ENCODE peak calls at places on chromosome 13, in ten cellular contexts. One of them, this sample, is unnamed.

GRCh38 chr13:24264976-24265375 is 44.4 kb upstream of the C1QTNF9 start:
- DNase-seq in progenitor cell of endocrine pancreas: no peak
- DNase-seq in astrocyte: no peak
- DNase-seq in RWPE1: no peak
- DNase-seq in cardiac fibroblast: no peak
- DNase-seq in colonic mucosa: no peak
- DNase-seq in fibroblast of lung: no peak
- DNase-seq in A549: no peak
- DNase-seq in thoracic aorta: no peak
- DNase-seq in A673: no peak
- DNase-seq in this sample: no peak

GRCh38 chr13:28163587-28163986 is 25.2 kb downstream of the PAN3 start:
- DNase-seq in A673: no peak
- DNase-seq in colonic mucosa: no peak
- DNase-seq in fibroblast of lung: no peak
- DNase-seq in progenitor cell of endocrine pancreas: no peak
- DNase-seq in thoracic aorta: no peak
- DNase-seq in A549: no peak
- DNase-seq in astrocyte: no peak
- DNase-seq in cardiac fibroblast: no peak
- DNase-seq in RWPE1: no peak
- DNase-seq in this sample: no peak

GRCh38 chr13:43071824-43072223 is 48.4 kb downstream of the DNAJC15 start:
- DNase-seq in colonic mucosa: no peak
- DNase-seq in A549: no peak
- DNase-seq in cardiac fibroblast: no peak
- DNase-seq in A673: no peak
- DNase-seq in fibroblast of lung: no peak
- DNase-seq in astrocyte: no peak
- DNase-seq in thoracic aorta: no peak
- DNase-seq in progenitor cell of endocrine pancreas: no peak
- DNase-seq in RWPE1: no peak
- DNase-seq in this sample: no peak

GRCh38 chr13:23866420-23867026 is 22.7 kb downstream of the MIPEP start:
- DNase-seq in colonic mucosa: no peak
- DNase-seq in A549: no peak
- DNase-seq in RWPE1: no peak
- DNase-seq in astrocyte: peak; percentile 8
- DNase-seq in thoracic aorta: no peak
- DNase-seq in fibroblast of lung: peak; percentile 15
- DNase-seq in cardiac fibroblast: no peak
- DNase-seq in A673: no peak
- DNase-seq in progenitor cell of endocrine pancreas: no peak
- DNase-seq in this sample: no peak

GRCh38 chr13:93984070-93984469 is 495.4 kb downstream of the DCT start:
- DNase-seq in RWPE1: no peak
- DNase-seq in thoracic aorta: no peak
- DNase-seq in astrocyte: no peak
- DNase-seq in fibroblast of lung: no peak
- DNase-seq in progenitor cell of endocrine pancreas: no peak
- DNase-seq in colonic mucosa: no peak
- DNase-seq in cardiac fibroblast: no peak
- DNase-seq in A549: no peak
- DNase-seq in A673: no peak
- DNase-seq in this sample: no peak

GRCh38 chr13:46076827-46077226 is 24.3 kb upstream of the ZC3H13 start:
- DNase-seq in astrocyte: no peak
- DNase-seq in thoracic aorta: no peak
- DNase-seq in A549: no peak
- DNase-seq in progenitor cell of endocrine pancreas: no peak
- DNase-seq in RWPE1: no peak
- DNase-seq in cardiac fibroblast: no peak
- DNase-seq in fibroblast of lung: no peak
- DNase-seq in colonic mucosa: no peak
- DNase-seq in A673: no peak
- DNase-seq in this sample: no peak

GRCh38 chr13:99496322-99497142 is 4.7 kb upstream of the TM9SF2 start:
- DNase-seq in astrocyte: peak; percentile 6
- DNase-seq in RWPE1: no peak
- DNase-seq in colonic mucosa: peak; percentile 73
- DNase-seq in A673: peak; percentile 86
- DNase-seq in thoracic aorta: peak; percentile 15
- DNase-seq in fibroblast of lung: peak; percentile 28
- DNase-seq in progenitor cell of endocrine pancreas: no peak
- DNase-seq in cardiac fibroblast: peak; percentile 22
- DNase-seq in A549: no peak
- DNase-seq in this sample: peak; percentile 49

GRCh38 chr13:26168835-26169234 is 53.3 kb downstream of the RNF6 start:
- DNase-seq in A549: no peak
- DNase-seq in RWPE1: no peak
- DNase-seq in fibroblast of lung: no peak
- DNase-seq in cardiac fibroblast: no peak
- DNase-seq in thoracic aorta: no peak
- DNase-seq in astrocyte: no peak
- DNase-seq in colonic mucosa: no peak
- DNase-seq in A673: no peak
- DNase-seq in progenitor cell of endocrine pancreas: no peak
- DNase-seq in this sample: no peak

GRCh38 chr13:50783066-50783465 is 60.4 kb downstream of the DLEU7 start:
- DNase-seq in thoracic aorta: no peak
- DNase-seq in progenitor cell of endocrine pancreas: no peak
- DNase-seq in fibroblast of lung: no peak
- DNase-seq in astrocyte: no peak
- DNase-seq in A673: no peak
- DNase-seq in colonic mucosa: no peak
- DNase-seq in cardiac fibroblast: no peak
- DNase-seq in RWPE1: no peak
- DNase-seq in A549: no peak
- DNase-seq in this sample: no peak

GRCh38 chr13:34034411-34034810 is 216.5 kb downstream of the RFC3 start:
- DNase-seq in RWPE1: no peak
- DNase-seq in fibroblast of lung: no peak
- DNase-seq in progenitor cell of endocrine pancreas: no peak
- DNase-seq in A549: no peak
- DNase-seq in colonic mucosa: no peak
- DNase-seq in astrocyte: no peak
- DNase-seq in cardiac fibroblast: no peak
- DNase-seq in thoracic aorta: no peak
- DNase-seq in A673: no peak
- DNase-seq in this sample: no peak

GRCh38 chr13:107730835-107731234 is 484.5 kb downstream of the LIG4 start:
- DNase-seq in A673: no peak
- DNase-seq in thoracic aorta: no peak
- DNase-seq in fibroblast of lung: peak; percentile 66
- DNase-seq in progenitor cell of endocrine pancreas: no peak
- DNase-seq in RWPE1: no peak
- DNase-seq in A549: no peak
- DNase-seq in colonic mucosa: no peak
- DNase-seq in cardiac fibroblast: peak; percentile 8
- DNase-seq in astrocyte: peak; percentile 60
- DNase-seq in this sample: peak; percentile 4

GRCh38 chr13:28655566-28655965 is 3.4 kb upstream of the POMP start:
- DNase-seq in RWPE1: no peak
- DNase-seq in A673: no peak
- DNase-seq in progenitor cell of endocrine pancreas: no peak
- DNase-seq in A549: no peak
- DNase-seq in cardiac fibroblast: peak; percentile 43
- DNase-seq in astrocyte: peak; percentile 63
- DNase-seq in fibroblast of lung: peak; percentile 69
- DNase-seq in thoracic aorta: no peak
- DNase-seq in colonic mucosa: no peak
- DNase-seq in this sample: no peak

GRCh38 chr13:102392810-102393209 is 9.0 kb downstream of the FGF14 start:
- DNase-seq in fibroblast of lung: no peak
- DNase-seq in A673: no peak
- DNase-seq in thoracic aorta: no peak
- DNase-seq in RWPE1: no peak
- DNase-seq in astrocyte: no peak
- DNase-seq in A549: no peak
- DNase-seq in colonic mucosa: no peak
- DNase-seq in cardiac fibroblast: no peak
- DNase-seq in progenitor cell of endocrine pancreas: no peak
- DNase-seq in this sample: no peak

GRCh38 chr13:32056316-32056715 is 24.7 kb downstream of the FRY start:
- DNase-seq in progenitor cell of endocrine pancreas: no peak
- DNase-seq in thoracic aorta: no peak
- DNase-seq in cardiac fibroblast: no peak
- DNase-seq in A673: no peak
- DNase-seq in astrocyte: no peak
- DNase-seq in fibroblast of lung: no peak
- DNase-seq in colonic mucosa: peak; percentile 56
- DNase-seq in RWPE1: no peak
- DNase-seq in A549: no peak
- DNase-seq in this sample: no peak

GRCh38 chr13:106499905-106500304 is 35.6 kb downstream of the EFNB2 start:
- DNase-seq in thoracic aorta: no peak
- DNase-seq in fibroblast of lung: peak; percentile 80
- DNase-seq in astrocyte: peak; percentile 77
- DNase-seq in A549: no peak
- DNase-seq in cardiac fibroblast: peak; percentile 56
- DNase-seq in RWPE1: no peak
- DNase-seq in A673: no peak
- DNase-seq in colonic mucosa: no peak
- DNase-seq in progenitor cell of endocrine pancreas: no peak
- DNase-seq in this sample: no peak

GRCh38 chr13:48772908-48773307 is 119.2 kb downstream of the CYSLTR2 start:
- DNase-seq in progenitor cell of endocrine pancreas: no peak
- DNase-seq in astrocyte: no peak
- DNase-seq in fibroblast of lung: no peak
- DNase-seq in A673: no peak
- DNase-seq in thoracic aorta: no peak
- DNase-seq in RWPE1: no peak
- DNase-seq in colonic mucosa: no peak
- DNase-seq in cardiac fibroblast: no peak
- DNase-seq in A549: no peak
- DNase-seq in this sample: no peak

GRCh38 chr13:51924756-51925544 is 63.2 kb downstream of the CCDC70 start:
- DNase-seq in astrocyte: no peak
- DNase-seq in A673: no peak
- DNase-seq in progenitor cell of endocrine pancreas: no peak
- DNase-seq in colonic mucosa: no peak
- DNase-seq in cardiac fibroblast: no peak
- DNase-seq in fibroblast of lung: no peak
- DNase-seq in A549: no peak
- DNase-seq in RWPE1: no peak
- DNase-seq in thoracic aorta: no peak
- DNase-seq in this sample: no peak
- TF ChIP-seq CTCF in astrocyte: no peak
- TF ChIP-seq CTCF in A673: no peak
- TF ChIP-seq CTCF in progenitor cell of endocrine pancreas: no peak
- TF ChIP-seq CTCF in colonic mucosa: no peak
- TF ChIP-seq CTCF in cardiac fibroblast: no peak
- TF ChIP-seq CTCF in fibroblast of lung: no peak
- TF ChIP-seq CTCF in A549: no peak
- TF ChIP-seq CTCF in RWPE1: no peak
- TF ChIP-seq CTCF in thoracic aorta: no peak
- TF ChIP-seq CTCF in this sample: no peak

DNA sequence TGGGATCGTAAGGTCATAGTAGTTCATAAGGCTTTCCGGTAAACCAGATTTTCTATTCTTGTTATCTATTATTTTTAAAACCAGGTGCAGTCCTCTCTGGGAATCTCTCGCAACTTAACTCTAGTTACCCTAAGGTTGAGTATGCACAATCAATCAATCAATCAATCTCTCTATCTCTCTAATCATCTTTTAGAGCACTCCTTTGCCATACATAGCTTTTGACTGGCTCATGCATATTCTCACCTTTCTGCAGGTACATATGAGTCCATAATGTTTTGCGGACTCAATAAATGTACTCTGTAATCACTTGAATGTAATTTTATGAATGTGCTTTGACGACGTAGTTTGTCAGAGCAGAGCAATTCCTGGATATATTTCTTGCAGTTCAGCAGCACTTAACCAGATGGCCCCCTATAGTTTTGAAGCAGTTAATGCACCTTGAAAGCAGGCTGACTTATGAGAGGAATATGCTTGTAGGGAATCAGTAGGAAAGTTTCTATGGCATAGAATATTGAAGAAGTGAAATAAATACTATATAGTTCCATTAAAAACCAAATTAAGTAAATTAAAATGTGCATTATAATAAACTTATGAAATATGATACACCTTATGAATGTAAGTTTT is 524.7 kb downstream of the GPC5 start:
- DNase-seq in colonic mucosa: no peak
- DNase-seq in cardiac fibroblast: no peak
- DNase-seq in A549: no peak
- DNase-seq in astrocyte: no peak
- DNase-seq in progenitor cell of endocrine pancreas: no peak
- DNase-seq in thoracic aorta: no peak
- DNase-seq in RWPE1: no peak
- DNase-seq in A673: peak; percentile 10
- DNase-seq in fibroblast of lung: no peak
- DNase-seq in this sample: no peak
- TF ChIP-seq CTCF in colonic mucosa: no peak
- TF ChIP-seq CTCF in cardiac fibroblast: no peak
- TF ChIP-seq CTCF in A549: no peak
- TF ChIP-seq CTCF in astrocyte: no peak
- TF ChIP-seq CTCF in progenitor cell of endocrine pancreas: peak; percentile 52
- TF ChIP-seq CTCF in thoracic aorta: no peak
- TF ChIP-seq CTCF in RWPE1: no peak
- TF ChIP-seq CTCF in A673: peak; percentile 48
- TF ChIP-seq CTCF in fibroblast of lung: no peak
- TF ChIP-seq CTCF in this sample: no peak

GRCh38 chr13:95745752-95746151 is 68.8 kb downstream of the DNAJC3 start:
- DNase-seq in thoracic aorta: no peak
- DNase-seq in RWPE1: no peak
- DNase-seq in astrocyte: no peak
- DNase-seq in A673: peak; percentile 6
- DNase-seq in colonic mucosa: no peak
- DNase-seq in fibroblast of lung: no peak
- DNase-seq in progenitor cell of endocrine pancreas: no peak
- DNase-seq in A549: no peak
- DNase-seq in cardiac fibroblast: peak; percentile 7
- DNase-seq in this sample: no peak
- TF ChIP-seq CTCF in thoracic aorta: no peak
- TF ChIP-seq CTCF in RWPE1: no peak
- TF ChIP-seq CTCF in astrocyte: no peak
- TF ChIP-seq CTCF in A673: peak; percentile 31
- TF ChIP-seq CTCF in colonic mucosa: no peak
- TF ChIP-seq CTCF in fibroblast of lung: peak; percentile 10
- TF ChIP-seq CTCF in progenitor cell of endocrine pancreas: peak; percentile 39
- TF ChIP-seq CTCF in A549: no peak
- TF ChIP-seq CTCF in cardiac fibroblast: peak; percentile 16
- TF ChIP-seq CTCF in this sample: no peak

DNA sequence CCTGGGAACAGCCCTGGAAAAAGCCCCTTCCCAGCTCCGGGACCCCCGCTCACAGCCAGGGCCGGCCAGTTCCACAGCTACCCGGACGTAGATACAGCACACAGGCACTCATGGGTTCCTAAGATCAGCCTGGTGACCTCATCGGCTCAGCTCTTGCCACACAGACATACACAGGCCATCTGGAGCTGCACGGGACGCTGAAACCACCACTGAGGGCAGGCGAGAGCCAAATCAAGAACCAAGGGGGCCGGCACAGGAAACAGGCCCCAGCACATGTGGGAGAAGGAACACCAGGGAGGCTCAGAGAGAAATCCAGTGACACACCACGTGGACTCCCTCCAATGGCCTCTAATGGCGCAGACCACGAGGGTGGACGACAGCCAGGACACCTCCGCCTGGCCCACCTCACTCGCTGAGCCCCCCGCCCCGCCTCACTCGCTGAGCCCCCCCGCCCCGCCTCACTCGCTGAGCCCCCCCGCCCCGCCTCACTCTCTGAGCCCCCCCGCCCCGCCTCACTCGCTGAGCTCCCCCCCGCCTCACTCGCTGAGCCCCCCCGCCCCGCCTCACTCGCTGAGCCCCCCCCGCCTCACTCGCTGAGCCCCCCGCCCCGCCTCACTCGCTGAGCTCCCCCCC is 69.7 kb upstream of the C13orf46 start:
- DNase-seq in thoracic aorta: no peak
- DNase-seq in cardiac fibroblast: peak; percentile 92
- DNase-seq in astrocyte: peak; percentile 86
- DNase-seq in fibroblast of lung: peak; percentile 91
- DNase-seq in colonic mucosa: no peak
- DNase-seq in RWPE1: no peak
- DNase-seq in A673: peak; percentile 62
- DNase-seq in progenitor cell of endocrine pancreas: no peak
- DNase-seq in A549: peak; percentile 62
- DNase-seq in this sample: peak; percentile 75
- TF ChIP-seq CTCF in thoracic aorta: no peak
- TF ChIP-seq CTCF in cardiac fibroblast: peak; percentile 30
- TF ChIP-seq CTCF in astrocyte: no peak
- TF ChIP-seq CTCF in fibroblast of lung: peak; percentile 36
- TF ChIP-seq CTCF in colonic mucosa: no peak
- TF ChIP-seq CTCF in RWPE1: no peak
- TF ChIP-seq CTCF in A673: no peak
- TF ChIP-seq CTCF in progenitor cell of endocrine pancreas: no peak
- TF ChIP-seq CTCF in A549: peak; percentile 11
- TF ChIP-seq CTCF in this sample: peak; percentile 57

This sample was measured in AG09319.